ENCODE peak calls at places on chromosome 18, in four cellular contexts. W is Calu3, Q is lower leg skin, X is astrocyte. D is an unnamed sample.

GRCh38 chr18:48359626-48360025 is 49.6 kb downstream of the ZBTB7C start:
- DNase-seq in W (no peak), Q (no peak), X (no peak), D (no peak)

GRCh38 chr18:6357668-6358067 is 57.0 kb downstream of the L3MBTL4 start:
- DNase-seq in W (no peak), Q (no peak), X (no peak), D (no peak)

GRCh38 chr18:50218432-50219197 is 23.7 kb upstream of the MYO5B start:
- DNase-seq in W (peak), Q (no peak), X (peak), D (peak)

GRCh38 chr18:22182884-22183610 is 13.7 kb downstream of the GATA6 start:
- DNase-seq in W (no peak), Q (no peak), X (no peak), D (no peak)

GRCh38 chr18:74899554-74899953 is 301.9 kb downstream of the ZNF407 start:
- DNase-seq in W (peak), Q (no peak), X (no peak), D (no peak)

GRCh38 chr18:73407506-73407905 is 539.7 kb upstream of the NETO1 start:
- DNase-seq in W (no peak), Q (no peak), X (no peak), D (peak)

GRCh38 chr18:51234117-51235010 is 36.9 kb upstream of the MEX3C start:
- DNase-seq in W (peak), Q (no peak), X (no peak), D (no peak)

GRCh38 chr18:10015941-10016819 is 102.4 kb downstream of the VAPA start:
- DNase-seq in W (peak), Q (no peak), X (peak), D (peak)

GRCh38 chr18:54679318-54680149 is 88.5 kb downstream of the DYNAP start:
- DNase-seq in W (peak), Q (no peak), X (peak), D (peak)

GRCh38 chr18:43060020-43060419 is 55.5 kb downstream of the RIT2 start:
- DNase-seq in W (no peak), Q (no peak), X (peak), D (no peak)

GRCh38 chr18:44805176-44805575 is 124.5 kb downstream of the SETBP1 start:
- DNase-seq in W (no peak), Q (no peak), X (no peak), D (no peak)

GRCh38 chr18:12155996-12156395 is 62.4 kb downstream of the ANKRD62 start:
- DNase-seq in W (no peak), Q (no peak), X (no peak), D (peak)

GRCh38 chr18:42736074-42736473 is 379.4 kb downstream of the RIT2 start:
- DNase-seq in W (no peak), Q (no peak), X (no peak), D (no peak)

GRCh38 chr18:36296591-36297418 is 708 bp upstream of the FHOD3 start:
- DNase-seq in W (peak), Q (no peak), X (peak), D (peak)

GRCh38 chr18:57287766-57288165 is 64.6 kb upstream of the ST8SIA3 start:
- DNase-seq in W (no peak), Q (no peak), X (no peak), D (no peak)

GRCh38 chr18:49645836-49646235 is 84.0 kb downstream of the LIPG start:
- DNase-seq in W (no peak), Q (peak), X (peak), D (peak)

GRCh38 chr18:10336749-10337148 is 117.7 kb upstream of the APCDD1 start:
- DNase-seq in W (no peak), Q (peak), X (no peak), D (no peak)

GRCh38 chr18:55541571-55541970 is 46.4 kb downstream of the TCF4 start:
- DNase-seq in W (no peak), Q (no peak), X (no peak), D (peak)

GRCh38 chr18:79746730-79747129 is 51.0 kb upstream of the KCNG2 start:
- DNase-seq in W (no peak), Q (no peak), X (no peak), D (no peak)

GRCh38 chr18:45802814-45803492 is 22.5 kb upstream of the SIGLEC15 start:
- DNase-seq in W (peak), Q (no peak), X (peak), D (peak)

GRCh38 chr18:51098513-51098912 is 68.5 kb downstream of the SMAD4 start:
- DNase-seq in W (no peak), Q (no peak), X (no peak), D (no peak)

GRCh38 chr18:58176915-58177717 is 133.1 kb downstream of the NEDD4L start:
- DNase-seq in W (peak), Q (no peak), X (peak), D (peak)

GRCh38 chr18:44946529-44947113 is 265.9 kb downstream of the SETBP1 start:
- DNase-seq in W (no peak), Q (no peak), X (no peak), D (no peak)

GRCh38 chr18:55988537-55988936 is 400.5 kb upstream of the TCF4 start:
- DNase-seq in W (no peak), Q (no peak), X (no peak), D (peak)

GRCh38 chr18:44708451-44709083 is 27.9 kb downstream of the SETBP1 start:
- DNase-seq in W (no peak), Q (no peak), X (peak), D (no peak)

GRCh38 chr18:49652841-49653240 is 91.0 kb downstream of the LIPG start:
- DNase-seq in W (no peak), Q (no peak), X (no peak), D (no peak)

GRCh38 chr18:23918395-23919032 is 96.0 kb upstream of the TTC39C start:
- DNase-seq in W (peak), Q (peak), X (peak), D (peak)

GRCh38 chr18:13746636-13747035 is 20.2 kb downstream of the RNMT start:
- DNase-seq in W (no peak), Q (no peak), X (no peak), D (no peak)
- TF ChIP-seq CTCF in W (no peak), Q (no peak), X (no peak), D (no peak)

GRCh38 chr18:76437011-76437410 is 58.0 kb downstream of the ZNF516 start:
- DNase-seq in W (no peak), Q (no peak), X (no peak), D (no peak)

GRCh38 chr18:76434452-76434851 is 60.6 kb downstream of the ZNF516 start:
- DNase-seq in W (no peak), Q (no peak), X (no peak), D (no peak)

GRCh38 chr18:76433788-76434187 is 61.3 kb downstream of the ZNF516 start:
- DNase-seq in W (no peak), Q (no peak), X (no peak), D (no peak)

GRCh38 chr18:76436342-76436741 is 58.7 kb downstream of the ZNF516 start:
- DNase-seq in W (no peak), Q (no peak), X (no peak), D (no peak)

GRCh38 chr18:76435321-76435989 is 59.6 kb downstream of the ZNF516 start:
- DNase-seq in W (no peak), Q (no peak), X (no peak), D (no peak)
- TF ChIP-seq CTCF in W (no peak), Q (no peak), X (no peak), D (no peak)

GRCh38 chr18:37778417-37779165 is 213.0 kb upstream of the CELF4 start:
- DNase-seq in W (peak), Q (peak), X (no peak), D (peak)
- TF ChIP-seq CTCF in W (peak), Q (no peak), X (peak), D (peak)

GRCh38 chr18:70371908-70372307 is 83.1 kb downstream of the SOCS6 start:
- DNase-seq in W (no peak), Q (no peak), X (no peak), D (no peak)
- TF ChIP-seq CTCF in W (no peak), Q (no peak), X (no peak), D (no peak)

DNA sequence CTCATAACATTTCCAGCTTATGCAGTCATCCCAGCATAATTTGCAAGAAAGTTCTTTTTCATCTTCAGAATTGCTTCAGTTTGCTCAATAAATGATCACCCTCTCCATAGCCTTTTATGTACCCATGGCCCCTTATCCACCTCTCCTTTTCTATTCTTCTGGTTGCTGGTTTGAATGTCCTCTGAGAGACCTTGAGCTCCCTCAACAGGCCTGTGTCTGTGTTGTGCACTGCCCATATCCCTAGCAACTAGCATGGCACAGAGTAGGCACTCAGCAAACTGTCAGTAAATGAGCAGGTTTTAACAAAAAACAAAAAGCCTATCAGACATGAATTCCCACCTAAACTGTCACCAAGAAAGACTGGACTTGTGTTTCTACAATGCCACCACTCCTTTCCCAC is 160.5 kb downstream of the AKAIN1 start:
- DNase-seq in W (no peak), Q (no peak), X (no peak), D (no peak)
- TF ChIP-seq CTCF in W (no peak), Q (no peak), X (no peak), D (no peak)

D was measured in AG10803.